ENCODE peak calls at places on chromosomes 7 and 10, in four cellular contexts. Y is neural progenitor cell, Z is keratinocyte, A is PC-3. F is an unnamed sample.
A peak's percentile ranks its signal among the peaks of the same experiment; 100 is the strongest.

GRCh38 chr10:68261132-68261856 is 29.4 kb upstream of the ATOH7 start:
- DNase-seq in Y (no peak), A (no peak), Z (no peak), F (no peak)

GRCh38 chr10:7026818-7027217 is 384.0 kb downstream of the SFMBT2 start:
- DNase-seq in Y (no peak), A (no peak), Z (no peak), F (no peak)

GRCh38 chr10:31769564-31769963 is 159.1 kb downstream of the ARHGAP12 start:
- DNase-seq in A (peak; percentile 56), Y (no peak), Z (no peak), F (no peak)

GRCh38 chr10:98368644-98369043 is 46.3 kb downstream of the PYROXD2 start:
- DNase-seq in A (no peak), Y (no peak), Z (no peak), F (no peak)

GRCh38 chr7:33534830-33535229 is 370.5 kb upstream of the BMPER start:
- DNase-seq in Z (no peak), Y (no peak), A (no peak), F (no peak)

GRCh38 chr10:35228058-35228457 is 101.4 kb downstream of the CREM start:
- DNase-seq in A (peak; percentile 60), Y (no peak), Z (no peak), F (no peak)

GRCh38 chr10:34488476-34489130 is 326.5 kb downstream of the PARD3 start:
- DNase-seq in Z (no peak), A (no peak), Y (no peak), F (no peak)

GRCh38 chr10:5502903-5503835 is 3.8 kb upstream of the CALML5 start:
- DNase-seq in Y (no peak), Z (no peak), A (peak; percentile 76), F (no peak)

GRCh38 chr7:112533591-112533990 is 52.8 kb downstream of the LSMEM1 start:
- DNase-seq in Z (no peak), Y (no peak), A (no peak), F (no peak)

GRCh38 chr7:4610768-4611467 is 71.2 kb upstream of the FOXK1 start:
- DNase-seq in Y (peak; percentile 76), Z (no peak), A (peak; percentile 83), F (peak; percentile 75)

GRCh38 chr10:58765905-58766304 is 253.2 kb downstream of the BICC1 start:
- DNase-seq in Y (no peak), A (no peak), Z (no peak), F (no peak)

GRCh38 chr10:31320598-31321211 is 1.7 kb downstream of the ZEB1 start:
- DNase-seq in Z (no peak), Y (peak; percentile 70), A (peak; percentile 7), F (peak; percentile 12)

GRCh38 chr10:94546058-94546595 is 539 bp downstream of the HELLS start:
- DNase-seq in Z (no peak), Y (peak; percentile 16), A (peak; percentile 18), F (peak; percentile 29)

GRCh38 chr10:72292223-72292691 is 18.5 kb downstream of the DDIT4 start:
- DNase-seq in Y (no peak), A (peak; percentile 93), Z (peak; percentile 99), F (no peak)

GRCh38 chr7:134941185-134941900 is 45.0 kb upstream of the AGBL3 start:
- DNase-seq in Y (peak; percentile 31), Z (peak; percentile 9), A (peak; percentile 29), F (no peak)

GRCh38 chr10:123991622-123992570 is 100.3 kb upstream of the CPXM2 start:
- DNase-seq in Z (no peak), A (no peak), Y (no peak), F (no peak)

GRCh38 chr7:76272872-76273271 is 29.6 kb upstream of the HSPB1 start:
- DNase-seq in A (no peak), Y (no peak), Z (no peak), F (no peak)

GRCh38 chr10:84693006-84693405 is 364.6 kb downstream of the CCSER2 start:
- DNase-seq in A (peak; percentile 2), Z (peak; percentile 21), Y (no peak), F (no peak)

GRCh38 chr7:96236198-96237039 is 85.5 kb downstream of the SLC25A13 start:
- DNase-seq in Z (no peak), Y (no peak), A (peak; percentile 31), F (peak; percentile 88)

GRCh38 chr7:100723732-100724275 is 3.5 kb downstream of the EPO start:
- DNase-seq in Y (no peak), Z (no peak), A (no peak), F (no peak)

GRCh38 chr7:2607913-2608899 is 23.6 kb upstream of the TTYH3 start:
- DNase-seq in Z (no peak), Y (no peak), A (no peak), F (no peak)

GRCh38 chr7:106944035-106944665 is 79.1 kb downstream of the PIK3CG start:
- DNase-seq in A (no peak), Y (no peak), Z (no peak), F (no peak)

GRCh38 chr10:86400705-86401587 is 34.4 kb upstream of the GRID1 start:
- DNase-seq in Y (peak; percentile 69), A (peak; percentile 34), Z (no peak), F (no peak)

GRCh38 chr10:49585387-49585786 is 24.7 kb upstream of the SLC18A3 start:
- DNase-seq in A (peak; percentile 56), Y (no peak), Z (peak; percentile 25), F (no peak)

GRCh38 chr7:100380180-100380579 is 6.9 kb downstream of the PILRA start:
- DNase-seq in Y (no peak), Z (no peak), A (no peak), F (no peak)

GRCh38 chr7:34430456-34430855 is 227.6 kb upstream of the NPSR1 start:
- DNase-seq in Y (peak; percentile 20), A (peak; percentile 45), Z (no peak), F (peak; percentile 54)

GRCh38 chr7:75621124-75621523 is 117.6 kb downstream of the HIP1 start:
- DNase-seq in A (no peak), Y (no peak), Z (no peak), F (no peak)

GRCh38 chr10:43187213-43187612 is 49.0 kb downstream of the CSGALNACT2 start:
- DNase-seq in Y (no peak), Z (no peak), A (no peak), F (no peak)

GRCh38 chr7:1698951-1699350 is 28.9 kb downstream of the ELFN1 start:
- DNase-seq in A (no peak), Y (no peak), Z (no peak), F (no peak)

GRCh38 chr7:77368974-77369373 is 47.2 kb downstream of the GSAP start:
- DNase-seq in Z (no peak), A (peak; percentile 41), Y (no peak), F (no peak)

GRCh38 chr7:157805716-157806115 is 468.9 kb downstream of the DNAJB6 start:
- DNase-seq in Y (no peak), A (no peak), Z (no peak), F (no peak)

GRCh38 chr7:116863168-116863670 is 832 bp downstream of the CAPZA2 start:
- DNase-seq in A (peak; percentile 12), Y (peak; percentile 62), Z (no peak), F (peak; percentile 33)

DNA sequence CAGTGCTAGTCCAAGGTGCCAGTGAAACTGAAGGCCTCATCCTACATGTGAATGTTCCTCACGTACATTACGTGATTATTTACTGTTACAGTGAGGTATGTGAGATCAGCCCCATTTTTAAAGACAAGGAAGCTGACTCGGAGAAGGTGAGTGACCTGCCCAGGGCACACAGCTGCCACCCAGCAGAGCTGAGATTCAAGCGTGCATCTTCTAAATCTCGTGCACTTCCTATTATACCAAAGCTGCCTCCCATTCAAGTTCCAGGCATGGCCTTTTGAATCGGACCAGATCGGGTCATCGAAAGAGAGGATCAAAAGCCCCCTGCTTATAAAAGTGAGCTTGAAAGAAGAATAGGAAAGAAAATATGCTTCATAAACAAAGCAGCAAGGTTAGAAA is 59.2 kb downstream of the FAM171A1 start:
- DNase-seq in Z (no peak), A (no peak), Y (no peak), F (no peak)
- TF ChIP-seq EZH2 in Z (no peak), A (no peak), Y (no peak), F (no peak)

GRCh38 chr7:7976677-7977076 is 8.1 kb downstream of the GLCCI1 start:
- DNase-seq in Z (no peak), A (no peak), Y (no peak), F (no peak)
- TF ChIP-seq EZH2 in Z (no peak), A (no peak), Y (no peak), F (no peak)

DNA sequence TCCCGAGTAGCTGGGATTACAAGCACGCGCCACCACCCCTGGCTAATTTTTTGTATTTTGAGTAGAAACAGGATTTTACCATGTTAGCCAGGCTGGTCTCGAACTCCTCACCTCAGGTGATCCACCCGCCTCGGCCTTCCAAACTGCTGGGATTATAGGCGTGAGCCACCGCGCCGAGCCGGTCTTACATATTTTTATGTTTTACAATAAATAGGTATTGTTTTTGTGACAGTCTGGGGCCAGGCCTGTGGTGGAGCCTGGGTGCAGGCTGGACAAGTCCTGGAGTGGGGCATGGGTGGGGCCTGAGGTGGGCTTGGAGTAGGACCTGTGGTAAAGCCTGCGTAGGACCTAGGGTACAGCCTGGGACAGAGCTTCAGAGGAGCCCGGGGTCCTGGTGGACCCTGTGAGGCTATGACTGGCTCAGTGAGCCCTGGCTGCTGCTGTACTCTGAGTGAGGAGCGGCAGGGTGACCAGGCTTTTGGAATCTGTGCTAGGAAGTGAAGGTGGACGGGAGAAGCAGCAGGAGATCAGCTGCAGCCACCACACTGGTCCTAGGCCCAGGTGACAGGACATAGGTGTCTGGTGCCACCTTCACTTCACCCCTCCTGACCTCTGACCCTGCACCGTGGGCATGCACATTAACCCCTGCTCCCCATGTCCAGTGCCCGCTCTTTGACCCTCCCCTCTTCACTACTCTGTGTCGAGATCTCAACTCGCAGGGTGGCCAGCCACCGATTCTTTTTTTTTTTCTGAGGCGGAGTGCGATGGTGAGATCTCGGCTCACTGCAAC is 9.6 kb upstream of the ZMIZ2 start:
- DNase-seq in A (no peak), Z (no peak), Y (no peak), F (no peak)
- TF ChIP-seq EZH2 in A (no peak), Z (no peak), Y (no peak), F (no peak)

DNA sequence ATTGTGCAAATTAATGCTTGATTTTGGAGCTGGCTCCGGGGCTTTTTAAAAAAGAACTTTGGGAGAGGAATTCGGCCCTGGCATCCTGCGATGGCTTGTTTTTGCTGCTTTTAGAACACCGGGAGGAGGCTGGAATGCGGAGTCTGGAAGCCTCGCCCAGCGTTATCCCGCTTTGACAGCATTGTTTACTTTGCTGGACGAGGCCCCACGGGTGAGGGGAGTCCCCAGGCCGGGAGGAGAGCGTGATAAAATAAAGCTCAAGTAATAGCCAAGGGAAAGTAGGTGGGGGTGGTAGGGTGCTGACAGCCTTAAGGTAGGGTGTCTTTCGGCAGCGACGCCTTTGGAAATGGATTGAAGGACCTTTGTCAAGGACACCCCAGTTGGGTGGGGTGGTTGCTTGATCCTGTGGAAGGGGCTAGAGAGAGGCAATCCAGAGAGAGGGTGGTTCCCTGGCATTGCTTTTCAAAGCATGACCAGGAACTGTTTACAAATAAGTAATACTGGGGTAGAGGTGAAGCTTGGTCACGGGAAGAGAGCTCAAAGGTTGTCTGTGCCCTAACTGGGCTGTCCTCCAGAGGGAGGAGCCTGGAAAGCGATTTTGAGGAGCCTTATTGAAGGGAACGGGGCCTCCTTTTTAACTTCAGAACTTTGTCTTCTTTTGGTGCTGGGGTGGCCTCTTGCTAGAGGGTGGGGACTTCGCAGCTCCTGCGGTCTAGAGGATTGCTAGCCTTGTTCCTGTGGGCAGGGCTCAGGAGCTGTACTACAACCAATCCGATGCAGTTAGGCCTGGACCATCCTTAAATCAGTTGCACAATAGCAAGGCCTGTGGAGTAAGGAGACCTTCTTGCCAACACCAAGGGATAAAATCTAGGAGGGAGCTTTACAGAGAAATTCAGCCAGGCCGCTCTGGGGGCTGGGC is 1.2 kb downstream of the EIF4EBP2 start:
- DNase-seq in Z (no peak), A (peak; percentile 94), Y (peak; percentile 63), F (peak; percentile 89)
- TF ChIP-seq EZH2 in Z (no peak), A (no peak), Y (no peak), F (no peak)